ENCODE peak calls at places on chromosome 7, in ten cellular contexts. G is renal cortical epithelial cell; Q is CD4-positive, CD25-positive, alpha-beta regulatory T cell; P is GM19239; Z is NCI-H1092; E is endothelial cell; L is B cell; M is H54; K is Ammon's horn; X is GOT3. A is an unnamed sample.

GRCh38 chr7:23020742-23021401 is 6.9 kb upstream of the HYCC1 start:
- DNase-seq in G (peak), Q (no peak), P (no peak), Z (no peak), E (no peak), L (no peak), M (peak), K (no peak), X (no peak), A (no peak)

GRCh38 chr7:155587486-155587885 is 41.1 kb upstream of the CNPY1 start:
- DNase-seq in G (no peak), Q (no peak), P (no peak), Z (no peak), E (no peak), L (no peak), M (no peak), K (no peak), X (no peak), A (no peak)

GRCh38 chr7:23184709-23185354 is 3.0 kb downstream of the NUP42 start:
- DNase-seq in G (peak), Q (no peak), P (no peak), Z (no peak), E (peak), L (no peak), M (peak), K (peak), X (no peak), A (peak)

GRCh38 chr7:102303669-102304422 is 17.2 kb downstream of the SH2B2 start:
- DNase-seq in G (no peak), Q (no peak), P (no peak), Z (no peak), E (no peak), L (peak), M (no peak), K (no peak), X (no peak), A (no peak)

GRCh38 chr7:50379082-50379481 is 71.1 kb downstream of the FIGNL1 start:
- DNase-seq in G (peak), Q (no peak), P (no peak), Z (no peak), E (no peak), L (no peak), M (no peak), K (no peak), X (no peak), A (no peak)

GRCh38 chr7:25358831-25359350 is 130.6 kb upstream of the NPVF start:
- DNase-seq in G (no peak), Q (no peak), P (no peak), Z (no peak), E (no peak), L (no peak), M (no peak), K (no peak), X (no peak), A (no peak)

GRCh38 chr7:157438121-157439025 is 101.6 kb downstream of the DNAJB6 start:
- DNase-seq in G (no peak), Q (no peak), P (no peak), Z (no peak), E (peak), L (no peak), M (no peak), K (no peak), X (no peak), A (no peak)

GRCh38 chr7:4851459-4852422 is 10.1 kb downstream of the PAPOLB start:
- DNase-seq in G (no peak), Q (no peak), P (no peak), Z (no peak), E (no peak), L (no peak), M (peak), K (no peak), X (no peak), A (no peak)

GRCh38 chr7:94243312-94243711 is 151.4 kb upstream of the COL1A2 start:
- DNase-seq in G (no peak), Q (no peak), P (no peak), Z (no peak), E (no peak), L (no peak), M (no peak), K (no peak), X (no peak), A (no peak)

GRCh38 chr7:325051-325798 is 35.3 kb downstream of the FOXL3 start:
- DNase-seq in G (no peak), Q (no peak), P (no peak), Z (no peak), E (no peak), L (no peak), M (no peak), K (no peak), X (no peak), A (no peak)

GRCh38 chr7:39272111-39272510 is 294.1 kb upstream of the YAE1 start:
- DNase-seq in G (no peak), Q (no peak), P (no peak), Z (no peak), E (no peak), L (no peak), M (no peak), K (no peak), X (no peak), A (no peak)

GRCh38 chr7:45709168-45710034 is 135.2 kb downstream of the ADCY1 start:
- DNase-seq in G (no peak), Q (no peak), P (no peak), Z (no peak), E (no peak), L (no peak), M (no peak), K (no peak), X (no peak), A (no peak)

GRCh38 chr7:156639426-156640256 is 933 bp upstream of the RNF32 start:
- DNase-seq in G (no peak), Q (no peak), P (no peak), Z (no peak), E (no peak), L (no peak), M (no peak), K (no peak), X (no peak), A (no peak)

GRCh38 chr7:22724861-22725260 is 2.1 kb upstream of the IL6 start:
- DNase-seq in G (no peak), Q (no peak), P (no peak), Z (no peak), E (no peak), L (no peak), M (no peak), K (no peak), X (no peak), A (no peak)

GRCh38 chr7:7650682-7651206 is 10.2 kb downstream of the UMAD1 start:
- DNase-seq in G (no peak), Q (no peak), P (no peak), Z (no peak), E (no peak), L (no peak), M (no peak), K (no peak), X (no peak), A (no peak)

GRCh38 chr7:91945476-91945875 is 4.8 kb downstream of the AKAP9 start:
- DNase-seq in G (peak), Q (no peak), P (no peak), Z (no peak), E (no peak), L (no peak), M (no peak), K (no peak), X (no peak), A (no peak)

GRCh38 chr7:84368122-84368521 is 173.5 kb upstream of the SEMA3A start:
- DNase-seq in G (no peak), Q (no peak), P (no peak), Z (no peak), E (no peak), L (no peak), M (no peak), K (no peak), X (no peak), A (no peak)

GRCh38 chr7:135147899-135148721 is at the start of gene TMEM140:
- DNase-seq in G (peak), Q (peak), P (no peak), Z (no peak), E (no peak), L (peak), M (no peak), K (peak), X (no peak), A (peak)

GRCh38 chr7:818031-818699 is 14.1 kb upstream of the SUN1 start:
- DNase-seq in G (peak), Q (no peak), P (no peak), Z (no peak), E (no peak), L (no peak), M (peak), K (no peak), X (no peak), A (no peak)

GRCh38 chr7:55344840-55345239 is 20.3 kb upstream of the LANCL2 start:
- DNase-seq in G (no peak), Q (no peak), P (no peak), Z (no peak), E (no peak), L (no peak), M (no peak), K (no peak), X (no peak), A (no peak)

GRCh38 chr7:78443811-78444210 is 645.2 kb downstream of the PHTF2 start:
- DNase-seq in G (no peak), Q (no peak), P (no peak), Z (no peak), E (no peak), L (no peak), M (no peak), K (no peak), X (no peak), A (no peak)

GRCh38 chr7:100071018-100071723 is 10.4 kb downstream of the ZNF3 start:
- DNase-seq in G (no peak), Q (no peak), P (no peak), Z (no peak), E (no peak), L (no peak), M (no peak), K (no peak), X (no peak), A (no peak)

GRCh38 chr7:108071551-108071950 is 58.6 kb downstream of the LAMB4 start:
- DNase-seq in G (no peak), Q (no peak), P (no peak), Z (no peak), E (no peak), L (no peak), M (no peak), K (no peak), X (no peak), A (no peak)

GRCh38 chr7:1920886-1921285 is 250.8 kb downstream of the ELFN1 start:
- DNase-seq in G (no peak), Q (no peak), P (no peak), Z (no peak), E (no peak), L (no peak), M (no peak), K (no peak), X (no peak), A (no peak)

GRCh38 chr7:85522070-85522469 is 335.2 kb upstream of the SEMA3D start:
- DNase-seq in G (no peak), Q (no peak), P (no peak), Z (peak), E (no peak), L (no peak), M (no peak), K (no peak), X (no peak), A (no peak)

GRCh38 chr7:94701555-94701973 is 45.6 kb upstream of the SGCE start:
- DNase-seq in G (peak), Q (no peak), P (no peak), Z (no peak), E (peak), L (no peak), M (peak), K (no peak), X (no peak), A (no peak)

GRCh38 chr7:100614308-100614861 is 2.0 kb downstream of the MOSPD3 start:
- DNase-seq in G (no peak), Q (no peak), P (no peak), Z (no peak), E (no peak), L (no peak), M (no peak), K (no peak), X (no peak), A (no peak)

GRCh38 chr7:92409357-92409756 is 37.9 kb upstream of the GATAD1 start:
- DNase-seq in G (no peak), Q (no peak), P (no peak), Z (no peak), E (no peak), L (no peak), M (no peak), K (no peak), X (no peak), A (no peak)

GRCh38 chr7:124652237-124652636 is 113.4 kb downstream of the GPR37 start:
- DNase-seq in G (no peak), Q (no peak), P (no peak), Z (no peak), E (no peak), L (no peak), M (peak), K (no peak), X (no peak), A (no peak)